ENCODE peak calls at places on chromosomes 11 and 22, in six cellular contexts. E is IMR-90, G is neuronal stem cell, P is mesenchymal stem cell, W is trophoblast cell, M is H1. K is an unnamed sample.

GRCh38 chr11:10505278-10506012 is 35.5 kb downstream of the RNF141 start:
- DNase-seq in G (no peak), W (no peak), E (no peak), P (no peak), M (no peak), K (no peak)

GRCh38 chr11:59713745-59714144 is at the start of gene OR10V1:
- DNase-seq in P (no peak), W (no peak), M (no peak), E (no peak), G (no peak), K (no peak)

GRCh38 chr11:19199766-19200165 is 2.0 kb downstream of the CSRP3 start:
- DNase-seq in M (no peak), E (no peak), P (no peak), G (no peak), W (no peak), K (no peak)

GRCh38 chr11:41660585-41660984 is 201.1 kb upstream of the LRRC4C start:
- DNase-seq in E (no peak), M (peak), W (no peak), G (no peak), P (no peak), K (peak)

GRCh38 chr22:25775501-25775900 is 33.5 kb downstream of the MYO18B start:
- DNase-seq in M (no peak), G (peak), W (no peak), P (peak), E (peak), K (peak)

GRCh38 chr11:75103380-75104026 is 6.8 kb upstream of the OR2AT4 start:
- DNase-seq in M (no peak), P (peak), E (peak), W (no peak), G (no peak), K (no peak)

GRCh38 chr22:50268655-50269113 is 1.5 kb downstream of the MAPK11 start:
- DNase-seq in P (no peak), E (no peak), W (no peak), M (no peak), G (no peak), K (no peak)

GRCh38 chr22:29626497-29627195 is 23.2 kb downstream of the NF2 start:
- DNase-seq in G (no peak), W (peak), E (peak), P (peak), M (no peak), K (no peak)

GRCh38 chr11:100671471-100671870 is 15.6 kb upstream of the ARHGAP42 start:
- DNase-seq in E (peak), P (peak), W (peak), M (no peak), G (no peak), K (no peak)

GRCh38 chr11:76323804-76324203 is 57.1 kb downstream of the THAP12 start:
- DNase-seq in M (no peak), E (no peak), W (no peak), P (no peak), G (no peak), K (no peak)

GRCh38 chr11:3161309-3161708 is 3.8 kb downstream of the OSBPL5 start:
- DNase-seq in P (peak), M (no peak), E (no peak), G (no peak), W (no peak), K (no peak)

DNA sequence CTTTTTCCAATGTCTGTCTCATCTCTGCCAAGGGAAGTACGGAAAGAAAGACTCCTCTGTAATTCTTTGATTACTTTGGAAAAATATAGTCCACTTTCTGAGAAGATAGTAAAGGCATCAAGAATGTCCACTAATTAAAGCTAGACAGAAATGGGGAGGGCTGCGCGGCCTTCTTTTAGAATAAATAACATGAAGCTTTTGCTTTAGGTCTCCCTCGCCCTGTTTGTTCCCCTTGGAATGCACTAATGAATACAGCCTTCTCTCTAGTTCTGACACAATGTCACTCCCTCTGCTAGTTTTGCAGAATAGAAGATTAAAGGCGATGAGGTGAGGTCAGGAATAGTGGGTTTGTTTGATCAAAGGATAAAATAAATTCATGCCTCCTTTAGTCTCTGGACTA is 543.9 kb downstream of the OPCML start:
- DNase-seq in W (no peak), G (peak), E (no peak), M (no peak), P (no peak), K (no peak)
- H3K14ac ChIP-seq in W (no peak), G (no peak), E (no peak), M (no peak), P (no peak), K (no peak)

DNA sequence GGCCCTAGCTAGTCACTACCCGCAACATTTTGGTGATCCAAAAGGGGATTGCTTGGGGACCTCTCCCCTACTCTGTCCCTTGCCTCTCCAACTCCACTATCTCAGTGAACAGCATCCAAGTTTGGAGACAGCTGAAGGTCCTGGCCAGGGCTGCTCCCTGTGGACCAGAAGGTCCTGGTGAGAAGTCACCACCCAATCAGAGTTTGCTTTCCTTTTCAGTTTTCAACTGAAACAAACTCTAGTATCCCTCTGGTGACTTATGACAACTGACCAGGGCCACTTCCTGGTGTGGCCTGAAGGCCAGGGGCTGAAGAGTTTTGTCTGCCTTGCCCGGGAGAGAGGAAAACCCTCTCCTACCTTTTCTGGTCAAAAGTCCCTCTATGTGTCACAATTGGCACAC is 5.1 kb downstream of the JAML start:
- DNase-seq in W (no peak), E (no peak), P (no peak), G (no peak), M (no peak), K (no peak)
- H3K27ac ChIP-seq in W (no peak), E (no peak), P (no peak), G (no peak), M (no peak), K (no peak)

GRCh38 chr11:17428930-17429329 is 40.5 kb upstream of the KCNJ11 start:
- DNase-seq in M (no peak), P (no peak), W (no peak), E (no peak), G (no peak), K (no peak)

GRCh38 chr11:17418437-17418836 is 30.0 kb upstream of the KCNJ11 start:
- DNase-seq in E (no peak), M (no peak), P (no peak), G (no peak), W (no peak), K (no peak)

GRCh38 chr11:17428261-17428660 is 39.8 kb upstream of the KCNJ11 start:
- DNase-seq in P (no peak), M (no peak), G (no peak), W (no peak), E (no peak), K (no peak)

GRCh38 chr11:17421781-17422180 is 33.3 kb upstream of the KCNJ11 start:
- DNase-seq in P (no peak), M (no peak), G (no peak), W (no peak), E (no peak), K (no peak)

DNA sequence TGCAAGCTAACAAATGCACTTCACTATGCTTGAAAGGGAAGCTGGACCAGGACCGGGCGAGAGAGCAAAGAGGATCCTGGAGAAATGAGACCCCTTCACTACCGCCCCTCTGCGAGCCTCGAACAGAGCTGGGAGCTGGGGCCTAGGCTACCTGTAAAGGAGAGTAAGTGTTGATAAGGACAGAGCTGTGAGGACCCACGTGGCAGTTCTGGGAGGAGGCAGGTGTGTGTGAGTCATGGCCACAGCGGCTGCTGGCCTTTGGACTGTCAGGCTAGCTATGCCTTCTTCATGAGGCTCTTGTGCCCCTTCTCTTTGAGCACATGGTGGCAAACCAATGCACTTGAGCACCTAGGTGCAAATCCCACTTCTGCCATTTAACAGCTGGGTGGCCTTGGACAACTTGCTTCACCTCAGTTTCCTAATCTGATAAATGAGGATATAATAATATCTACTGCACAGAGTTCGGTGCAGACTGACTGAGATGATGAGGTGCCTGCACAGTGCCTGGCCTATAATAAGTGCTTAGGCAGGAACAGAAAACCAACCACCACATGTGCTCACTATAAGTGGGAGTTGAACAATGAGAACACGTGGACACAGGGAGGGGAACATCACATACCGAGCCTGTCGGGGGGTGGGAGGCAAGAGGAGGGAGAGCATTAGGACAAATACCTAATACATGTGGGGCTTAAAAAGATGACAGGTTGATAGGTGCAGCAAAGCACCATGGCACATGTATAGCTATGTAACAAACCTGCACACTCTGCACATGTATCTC is 35.3 kb upstream of the KCNJ11 start:
- DNase-seq in M (no peak), G (no peak), E (no peak), W (peak), P (no peak), K (no peak)
- H3K14ac ChIP-seq in M (no peak), G (no peak), E (no peak), W (no peak), P (no peak), K (no peak)

DNA sequence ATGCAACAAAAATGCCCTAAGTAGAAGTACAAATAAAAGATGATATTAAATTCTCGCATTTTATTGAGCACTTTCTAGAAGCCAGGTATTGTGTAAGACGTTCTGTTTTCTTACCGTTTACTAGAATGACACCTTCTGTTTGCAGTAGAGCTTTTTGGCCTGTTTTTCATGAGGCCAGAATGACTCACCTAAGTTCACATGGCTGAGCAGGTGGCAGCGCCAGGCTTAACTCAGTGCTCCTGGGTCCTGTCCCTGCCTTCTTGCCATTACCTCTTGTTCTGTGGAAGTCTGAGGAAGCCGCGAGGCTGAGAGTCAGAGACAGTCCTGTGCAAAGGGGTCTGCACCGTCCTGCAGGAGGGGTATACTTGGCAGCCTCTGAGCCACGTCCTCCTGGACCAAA is 113.8 kb downstream of the ATXN10 start:
- DNase-seq in E (peak), M (no peak), W (no peak), P (no peak), G (no peak), K (no peak)
- H3K27ac ChIP-seq in E (no peak), M (no peak), W (no peak), P (peak), G (no peak), K (no peak)

GRCh38 chr22:47056776-47057470 is 294.5 kb downstream of the TBC1D22A start:
- DNase-seq in G (no peak), M (no peak), W (no peak), P (no peak), E (no peak), K (no peak)

GRCh38 chr22:47055921-47056320 is 293.5 kb downstream of the TBC1D22A start:
- DNase-seq in W (no peak), G (no peak), M (no peak), P (no peak), E (no peak), K (no peak)

GRCh38 chr22:47055073-47055355 is 292.6 kb downstream of the TBC1D22A start:
- DNase-seq in E (no peak), G (no peak), M (no peak), P (no peak), W (no peak), K (no peak)

GRCh38 chr22:47055461-47055860 is 293.0 kb downstream of the TBC1D22A start:
- DNase-seq in G (no peak), E (no peak), M (no peak), W (no peak), P (no peak), K (no peak)

DNA sequence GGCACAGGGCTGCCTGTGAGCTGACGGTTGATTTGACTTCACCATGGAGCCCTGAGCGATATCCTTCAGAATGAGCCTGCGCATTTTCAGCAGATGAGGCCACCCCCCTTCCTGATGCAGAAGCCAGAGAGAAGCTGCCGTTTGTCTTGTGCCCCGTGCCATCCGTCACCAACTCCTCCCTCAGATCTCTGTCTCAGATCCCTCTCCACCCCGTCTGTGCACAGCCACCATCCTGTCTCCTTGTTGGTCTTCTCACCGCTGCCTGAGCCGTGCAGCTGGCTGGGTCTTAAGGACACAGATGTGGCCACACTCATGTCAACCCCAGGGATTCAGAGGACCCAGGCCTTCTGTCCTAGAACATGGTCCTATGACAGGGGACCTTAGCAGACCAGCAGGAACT is 293.9 kb downstream of the TBC1D22A start:
- DNase-seq in W (no peak), P (no peak), G (no peak), M (no peak), E (no peak), K (no peak)
- H3K14ac ChIP-seq in W (no peak), P (no peak), G (no peak), M (no peak), E (no peak), K (no peak)

GRCh38 chr11:326592-326841 is 5.9 kb upstream of the IFITM3 start:
- DNase-seq in M (no peak), P (no peak), G (no peak), W (no peak), E (no peak), K (no peak)

GRCh38 chr11:325796-326591 is 5.3 kb upstream of the IFITM3 start:
- DNase-seq in E (no peak), M (no peak), P (no peak), W (no peak), G (no peak), K (peak)

GRCh38 chr11:326842-327580 is 6.4 kb upstream of the IFITM3 start:
- DNase-seq in E (peak), G (no peak), P (peak), W (no peak), M (no peak), K (no peak)

GRCh38 chr11:327581-327923 is 6.9 kb upstream of the IFITM3 start:
- DNase-seq in E (no peak), M (no peak), W (no peak), P (no peak), G (no peak), K (no peak)

GRCh38 chr11:324131-324530 is 3.5 kb upstream of the IFITM3 start:
- DNase-seq in E (no peak), M (no peak), G (no peak), W (no peak), P (peak), K (no peak)
- H3K27ac ChIP-seq in E (peak), M (no peak), G (no peak), W (no peak), P (no peak), K (no peak)

GRCh38 chr11:120386318-120386717 is 50.1 kb downstream of the ARHGEF12 start:
- DNase-seq in W (no peak), M (no peak), E (no peak), G (no peak), P (no peak), K (no peak)

GRCh38 chr11:120385110-120385509 is 48.9 kb downstream of the ARHGEF12 start:
- DNase-seq in P (peak), E (peak), W (no peak), G (no peak), M (no peak), K (no peak)

GRCh38 chr11:120386774-120387371 is 50.7 kb downstream of the ARHGEF12 start:
- DNase-seq in E (no peak), P (no peak), G (no peak), W (no peak), M (no peak), K (no peak)

GRCh38 chr11:120384476-120384875 is 48.3 kb downstream of the ARHGEF12 start:
- DNase-seq in G (no peak), E (no peak), M (no peak), P (no peak), W (no peak), K (no peak)

DNA sequence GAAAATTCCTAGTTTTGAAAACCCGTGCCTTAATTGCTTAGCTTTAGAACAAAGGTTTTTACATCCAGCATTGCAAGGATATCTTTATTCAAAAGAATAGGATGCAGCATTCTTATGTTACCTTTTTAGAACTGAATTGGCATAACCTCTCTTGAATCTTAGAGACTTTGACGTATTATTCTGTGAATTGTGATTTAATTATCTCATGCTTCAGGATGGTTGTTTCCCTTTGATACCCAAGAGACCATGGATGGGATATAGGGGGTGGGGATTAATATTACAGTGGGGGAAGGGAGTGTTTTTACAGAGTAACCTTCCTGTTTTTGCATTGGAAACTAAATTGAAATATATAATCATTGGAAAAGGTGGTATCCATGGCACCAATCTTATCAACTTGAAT is 49.5 kb downstream of the ARHGEF12 start:
- DNase-seq in P (no peak), E (no peak), G (no peak), M (no peak), W (no peak), K (no peak)
- H3K14ac ChIP-seq in P (no peak), E (no peak), G (no peak), M (no peak), W (no peak), K (no peak)

DNA sequence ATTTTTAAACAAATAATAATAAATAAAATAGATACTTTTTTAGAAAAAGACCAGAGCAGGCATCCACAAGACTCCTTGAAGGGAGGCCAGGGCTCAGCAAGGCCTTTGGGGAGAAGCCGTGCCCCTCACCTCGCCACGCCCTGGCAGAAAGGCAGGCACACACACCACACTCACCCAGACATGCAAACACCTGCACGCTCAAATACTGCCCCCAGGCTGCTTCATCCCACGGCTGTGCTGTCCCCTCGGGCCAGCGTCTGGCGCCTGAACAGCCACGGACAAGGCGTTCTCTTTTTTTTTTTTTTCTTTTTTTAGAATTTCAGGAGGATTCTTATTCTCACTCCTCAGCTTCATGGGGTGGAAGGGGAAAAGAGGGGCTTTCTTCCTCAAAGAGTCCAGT is 1.5 kb downstream of the FADS3 start:
- DNase-seq in G (no peak), M (no peak), P (no peak), E (no peak), W (no peak), K (no peak)
- H3K27ac ChIP-seq in G (no peak), M (no peak), P (no peak), E (no peak), W (no peak), K (no peak)

DNA sequence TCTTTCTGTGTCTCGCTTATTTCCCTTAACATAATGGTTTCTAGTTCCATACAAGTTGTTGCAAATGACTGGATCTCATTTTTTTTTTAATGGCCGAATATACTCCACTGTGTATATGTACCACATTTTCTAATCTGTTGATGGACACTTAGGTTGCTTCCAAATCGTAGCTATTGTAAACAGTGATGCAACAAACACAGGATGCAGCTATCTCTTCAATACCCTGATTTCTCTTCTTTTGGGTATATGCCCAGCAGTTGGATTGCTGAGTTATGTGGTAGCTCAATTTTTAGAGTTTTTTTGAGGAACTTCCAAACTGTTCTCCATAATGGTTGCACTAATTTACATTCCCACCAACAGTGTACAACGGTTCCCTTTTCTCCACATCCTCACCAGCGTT is 100.4 kb upstream of the CHORDC1 start:
- DNase-seq in W (no peak), E (no peak), P (no peak), G (no peak), M (no peak), K (no peak)
- H3K14ac ChIP-seq in W (no peak), E (no peak), P (no peak), G (no peak), M (no peak), K (no peak)

K was measured in H9.